ENCODE peak calls at places on chromosomes 16 and 17, in four cellular contexts. One of them, this sample, is unnamed.

GRCh38 chr17:19539040-19539399 is 5.4 kb downstream of the SLC47A1 start:
- DNase-seq in H1: no peak
- DNase-seq in GM12878: no peak
- DNase-seq in HepG2: no peak
- DNase-seq in this sample: no peak

GRCh38 chr16:88455610-88456355 is 2.7 kb downstream of the ZFPM1 start:
- DNase-seq in GM12878: peak; percentile 81
- DNase-seq in H1: peak; percentile 67
- DNase-seq in HepG2: peak; percentile 57
- DNase-seq in this sample: peak; percentile 92

GRCh38 chr17:27218041-27218440 is 75.9 kb upstream of the WSB1 start:
- DNase-seq in H1: no peak
- DNase-seq in HepG2: no peak
- DNase-seq in GM12878: no peak
- DNase-seq in this sample: no peak

GRCh38 chr16:15757630-15758251 is 99.1 kb downstream of the MYH11 start:
- DNase-seq in H1: peak; percentile 55
- DNase-seq in HepG2: no peak
- DNase-seq in GM12878: no peak
- DNase-seq in this sample: peak; percentile 20

GRCh38 chr17:80861892-80862291 is 129.7 kb upstream of the CHMP6 start:
- DNase-seq in HepG2: no peak
- DNase-seq in H1: no peak
- DNase-seq in GM12878: no peak
- DNase-seq in this sample: no peak

GRCh38 chr17:57536289-57536688 is 208.8 kb downstream of the CCDC182 start:
- DNase-seq in H1: no peak
- DNase-seq in HepG2: no peak
- DNase-seq in GM12878: no peak
- DNase-seq in this sample: no peak

GRCh38 chr16:1831537-1832075 is 4.6 kb downstream of the FAHD1 start:
- DNase-seq in GM12878: no peak
- DNase-seq in H1: no peak
- DNase-seq in HepG2: no peak
- DNase-seq in this sample: no peak

GRCh38 chr17:77645441-77646430 is 312.8 kb upstream of the TNRC6C start:
- DNase-seq in GM12878: no peak
- DNase-seq in H1: no peak
- DNase-seq in HepG2: no peak
- DNase-seq in this sample: no peak

GRCh38 chr16:65772134-65772732 is 594.3 kb upstream of the CDH5 start:
- DNase-seq in H1: peak; percentile 46
- DNase-seq in HepG2: no peak
- DNase-seq in GM12878: no peak
- DNase-seq in this sample: no peak

GRCh38 chr17:7750321-7750821 is 32.8 kb downstream of the DNAH2 start:
- DNase-seq in HepG2: no peak
- DNase-seq in GM12878: no peak
- DNase-seq in H1: no peak
- DNase-seq in this sample: no peak

GRCh38 chr17:58086953-58087352 is 3.7 kb downstream of the DYNLL2 start:
- DNase-seq in H1: peak; percentile 28
- DNase-seq in GM12878: no peak
- DNase-seq in HepG2: no peak
- DNase-seq in this sample: no peak

GRCh38 chr16:58027341-58028167 is 2.0 kb downstream of the MMP15 start:
- DNase-seq in GM12878: no peak
- DNase-seq in HepG2: peak; percentile 37
- DNase-seq in H1: peak; percentile 77
- DNase-seq in this sample: peak; percentile 56

GRCh38 chr16:57696240-57696639 is 1.6 kb downstream of the DRC7 start:
- DNase-seq in HepG2: no peak
- DNase-seq in GM12878: no peak
- DNase-seq in H1: no peak
- DNase-seq in this sample: peak; percentile 50

GRCh38 chr16:17246577-17246885 is 224.2 kb downstream of the XYLT1 start:
- DNase-seq in H1: no peak
- DNase-seq in HepG2: no peak
- DNase-seq in GM12878: no peak
- DNase-seq in this sample: no peak

GRCh38 chr17:51006601-51007000 is 114.1 kb downstream of the SPAG9 start:
- DNase-seq in HepG2: no peak
- DNase-seq in H1: no peak
- DNase-seq in GM12878: no peak
- DNase-seq in this sample: no peak

GRCh38 chr16:28930652-28931051 is 1.1 kb upstream of the CD19 start:
- DNase-seq in GM12878: peak; percentile 86
- DNase-seq in H1: no peak
- DNase-seq in HepG2: no peak
- DNase-seq in this sample: no peak

GRCh38 chr17:54974758-54975157 is 6.2 kb downstream of the STXBP4 start:
- DNase-seq in GM12878: no peak
- DNase-seq in HepG2: no peak
- DNase-seq in H1: no peak
- DNase-seq in this sample: no peak

GRCh38 chr16:19502395-19503131 is 19.3 kb downstream of the GDE1 start:
- DNase-seq in H1: peak; percentile 83
- DNase-seq in HepG2: peak; percentile 84
- DNase-seq in GM12878: no peak
- DNase-seq in this sample: peak; percentile 67

GRCh38 chr17:14374268-14374667 is 73.4 kb downstream of the HS3ST3B1 start:
- DNase-seq in HepG2: no peak
- DNase-seq in H1: no peak
- DNase-seq in GM12878: no peak
- DNase-seq in this sample: no peak

GRCh38 chr17:6000426-6000825 is 69.8 kb upstream of the WSCD1 start:
- DNase-seq in GM12878: no peak
- DNase-seq in H1: no peak
- DNase-seq in HepG2: no peak
- DNase-seq in this sample: no peak

GRCh38 chr16:27383511-27384243 is 18.3 kb upstream of the IL21R start:
- DNase-seq in H1: no peak
- DNase-seq in HepG2: no peak
- DNase-seq in GM12878: no peak
- DNase-seq in this sample: no peak

GRCh38 chr17:67015001-67015400 is 29.4 kb upstream of the CACNG1 start:
- DNase-seq in GM12878: no peak
- DNase-seq in HepG2: no peak
- DNase-seq in H1: no peak
- DNase-seq in this sample: no peak

GRCh38 chr17:10003705-10004104 is 98.6 kb upstream of the RCVRN start:
- DNase-seq in H1: no peak
- DNase-seq in GM12878: no peak
- DNase-seq in HepG2: no peak
- DNase-seq in this sample: no peak

GRCh38 chr17:77959216-77959925 is 868 bp downstream of the TNRC6C start:
- DNase-seq in H1: peak; percentile 61
- DNase-seq in HepG2: no peak
- DNase-seq in GM12878: no peak
- DNase-seq in this sample: peak; percentile 65

GRCh38 chr17:2064147-2064489 is 9.2 kb downstream of the HIC1 start:
- DNase-seq in H1: no peak
- DNase-seq in GM12878: no peak
- DNase-seq in HepG2: no peak
- DNase-seq in this sample: no peak

GRCh38 chr16:66924527-66925321 is 611 bp downstream of the RRAD start:
- DNase-seq in HepG2: no peak
- DNase-seq in GM12878: no peak
- DNase-seq in H1: peak; percentile 88
- DNase-seq in this sample: peak; percentile 62

GRCh38 chr17:61366715-61367413 is 32.8 kb upstream of the TBX2 start:
- DNase-seq in HepG2: peak; percentile 96
- DNase-seq in GM12878: no peak
- DNase-seq in H1: no peak
- DNase-seq in this sample: no peak

GRCh38 chr17:45364531-45365390 is 47.9 kb upstream of the MAP3K14 start:
- DNase-seq in GM12878: no peak
- DNase-seq in HepG2: no peak
- DNase-seq in H1: peak; percentile 75
- DNase-seq in this sample: no peak

GRCh38 chr16:81066700-81067099 is 10.3 kb downstream of the C16orf46 start:
- DNase-seq in GM12878: no peak
- DNase-seq in H1: no peak
- DNase-seq in HepG2: no peak
- DNase-seq in this sample: no peak

GRCh38 chr17:4365628-4366311 is 705 bp downstream of the UBE2G1 start:
- DNase-seq in H1: peak; percentile 78
- DNase-seq in GM12878: no peak
- DNase-seq in HepG2: no peak
- DNase-seq in this sample: peak; percentile 25

GRCh38 chr16:19700319-19700781 is 17.7 kb downstream of the KNOP1 start:
- DNase-seq in H1: no peak
- DNase-seq in GM12878: no peak
- DNase-seq in HepG2: peak; percentile 79
- DNase-seq in this sample: no peak

GRCh38 chr16:142405-142804 is 3.9 kb upstream of the NPRL3 start:
- DNase-seq in GM12878: no peak
- DNase-seq in H1: no peak
- DNase-seq in HepG2: peak; percentile 52
- DNase-seq in this sample: no peak

GRCh38 chr16:143456-143855 is 5.0 kb upstream of the NPRL3 start:
- DNase-seq in H1: no peak
- DNase-seq in GM12878: no peak
- DNase-seq in HepG2: no peak
- DNase-seq in this sample: no peak

GRCh38 chr16:143047-143446 is 4.6 kb upstream of the NPRL3 start:
- DNase-seq in GM12878: no peak
- DNase-seq in H1: no peak
- DNase-seq in HepG2: no peak
- DNase-seq in this sample: peak; percentile 89

GRCh38 chr16:140175-140857 is 1.8 kb upstream of the NPRL3 start:
- DNase-seq in GM12878: no peak
- DNase-seq in HepG2: no peak
- DNase-seq in H1: no peak
- DNase-seq in this sample: no peak

GRCh38 chr16:138049-138417 is 440 bp downstream of the NPRL3 start:
- DNase-seq in HepG2: no peak
- DNase-seq in H1: peak; percentile 71
- DNase-seq in GM12878: no peak
- DNase-seq in this sample: peak; percentile 51
- TF ChIP-seq EZH2 in HepG2: no peak
- TF ChIP-seq EZH2 in H1: no peak
- TF ChIP-seq EZH2 in GM12878: no peak
- TF ChIP-seq EZH2 in this sample: no peak

DNA sequence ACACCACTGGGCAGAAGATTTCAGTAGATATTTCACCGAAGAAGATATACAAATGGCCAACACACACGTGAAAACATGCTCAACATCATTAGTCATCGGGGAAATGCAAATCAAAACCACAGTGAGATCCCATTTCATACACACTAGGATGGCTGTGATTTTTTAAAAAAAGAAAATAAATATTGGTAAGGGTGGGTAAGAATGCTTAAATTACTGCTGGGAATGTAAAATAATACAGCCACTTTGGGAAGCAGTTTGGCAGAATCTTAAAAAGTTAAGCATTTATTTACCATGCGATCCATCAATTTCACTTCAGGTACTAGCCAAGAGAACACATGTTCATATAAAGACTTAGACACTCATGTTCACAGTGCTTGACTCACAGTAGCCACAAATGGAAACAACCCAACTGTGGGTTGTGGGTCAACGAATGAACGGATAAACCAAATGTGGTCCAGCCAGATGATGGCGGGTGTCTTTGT is 6.5 kb upstream of the C16orf74 start:
- DNase-seq in GM12878: peak; percentile 57
- DNase-seq in H1: no peak
- DNase-seq in HepG2: no peak
- DNase-seq in this sample: no peak
- TF ChIP-seq CBX5 in GM12878: no peak
- TF ChIP-seq CBX5 in H1: no peak
- TF ChIP-seq CBX5 in HepG2: no peak
- TF ChIP-seq CBX5 in this sample: no peak

DNA sequence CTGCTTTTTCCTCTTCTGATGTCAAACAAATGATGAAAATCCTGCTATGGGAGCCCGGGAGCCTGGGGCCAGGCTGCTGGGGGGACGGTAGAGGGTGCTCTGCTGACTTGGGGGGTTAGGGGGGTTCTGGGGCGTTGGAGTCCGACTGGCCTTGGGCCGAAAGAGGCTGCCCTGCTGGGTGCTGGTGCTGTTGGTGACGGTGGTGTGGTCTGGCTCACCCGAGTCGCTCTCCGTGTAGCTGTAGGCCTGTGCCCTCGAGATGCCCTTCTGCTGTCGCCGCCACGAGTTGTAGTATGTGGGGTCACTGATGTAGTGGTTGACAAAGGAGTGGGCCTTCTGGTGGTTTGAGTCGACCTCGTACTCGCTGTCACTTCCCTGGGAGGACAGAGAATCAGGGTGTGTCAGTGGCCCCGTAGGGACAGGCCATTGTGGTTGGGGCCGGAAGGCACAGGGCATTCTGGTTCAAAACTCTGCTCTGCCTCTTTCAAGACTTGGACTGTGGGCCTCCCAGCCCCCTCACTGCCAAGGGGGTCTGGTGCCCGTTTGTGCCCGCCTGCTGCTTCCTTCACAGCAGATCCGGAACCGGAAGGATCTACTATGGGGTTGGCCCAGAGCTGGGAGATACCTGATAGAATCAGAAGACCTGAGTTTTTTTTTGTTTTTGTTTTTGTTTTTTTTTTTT is 26.9 kb upstream of the CDC42EP4 start:
- DNase-seq in H1: no peak
- DNase-seq in GM12878: no peak
- DNase-seq in HepG2: no peak
- DNase-seq in this sample: no peak
- TF ChIP-seq RFX5 in H1: no peak
- TF ChIP-seq RFX5 in GM12878: no peak
- TF ChIP-seq RFX5 in HepG2: no peak
- TF ChIP-seq RFX5 in this sample: no peak

DNA sequence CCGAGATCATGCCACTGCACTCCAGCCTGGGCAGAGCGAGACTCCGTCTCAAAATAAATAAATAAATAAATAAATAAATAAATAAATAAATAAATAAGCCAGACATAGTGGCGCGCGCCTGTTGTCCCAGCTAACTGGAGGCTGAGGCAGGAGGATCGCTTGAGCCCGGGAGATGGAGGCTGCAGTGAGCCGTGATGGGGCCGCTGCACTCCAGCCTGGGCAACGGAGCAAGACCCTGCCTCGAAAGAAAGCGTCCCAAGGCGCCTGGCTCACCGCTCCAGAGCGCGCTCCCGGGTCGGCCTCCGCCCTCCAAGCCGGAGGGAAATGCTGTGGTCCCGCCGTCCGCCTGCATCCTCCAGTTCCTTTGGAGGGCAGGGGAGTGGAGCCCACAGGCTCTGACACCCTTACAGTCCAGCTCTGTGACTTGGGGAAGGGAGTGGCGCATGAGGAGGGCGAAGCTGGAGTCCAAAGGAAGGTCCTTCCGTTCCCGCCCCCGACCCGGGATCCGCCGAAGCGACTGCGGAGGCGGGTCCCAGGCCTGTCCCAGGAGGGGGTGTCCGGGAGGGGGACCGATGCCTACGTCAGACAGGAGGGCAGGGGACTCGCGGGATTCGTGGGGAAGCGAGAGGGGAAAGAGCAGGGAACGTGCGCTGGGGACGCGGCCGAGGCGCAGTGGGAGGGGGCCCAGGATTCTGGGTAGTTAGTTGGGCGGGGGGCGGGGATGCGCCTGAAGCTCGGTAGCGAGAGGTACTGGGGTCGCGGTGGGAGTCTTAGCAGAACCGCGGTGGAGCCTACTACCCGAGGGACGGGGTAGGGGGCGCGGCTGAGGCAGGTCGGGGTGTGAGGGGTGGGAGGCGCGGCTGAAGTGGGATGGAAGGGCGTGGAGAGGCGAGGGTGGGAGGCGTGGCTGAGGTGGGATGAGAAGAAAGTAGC is 8.4 kb upstream of the TRPV2 start:
- DNase-seq in GM12878: peak; percentile 43
- DNase-seq in HepG2: no peak
- DNase-seq in H1: peak; percentile 88
- DNase-seq in this sample: peak; percentile 26
- TF ChIP-seq EZH2 in GM12878: no peak
- TF ChIP-seq EZH2 in HepG2: no peak
- TF ChIP-seq EZH2 in H1: no peak
- TF ChIP-seq EZH2 in this sample: no peak

This sample was measured in K562.